ENCODE peak calls at places on chromosomes 16 and 17, in four cellular contexts. T is kidney, Z is AG04449, A is colonic mucosa. G is an unnamed sample.

GRCh38 chr17:78664476-78665384 is 87.5 kb upstream of the DNAH17 start:
- DNase-seq in T (no peak), Z (no peak), A (no peak), G (no peak)

GRCh38 chr16:24497405-24497804 is 42.0 kb upstream of the RBBP6 start:
- DNase-seq in T (no peak), Z (no peak), A (no peak), G (no peak)

GRCh38 chr16:70737377-70738082 is 51.7 kb upstream of the MTSS2 start:
- DNase-seq in T (no peak), Z (peak), A (no peak), G (peak)

GRCh38 chr16:61210039-61210438 is 826.2 kb downstream of the CDH8 start:
- DNase-seq in T (no peak), Z (no peak), A (no peak), G (no peak)

GRCh38 chr16:983044-984030 is 1.8 kb downstream of the SOX8 start:
- DNase-seq in T (no peak), Z (no peak), A (no peak), G (no peak)

GRCh38 chr17:17729620-17730249 is 48.5 kb downstream of the RAI1 start:
- DNase-seq in T (no peak), Z (no peak), A (peak), G (no peak)

GRCh38 chr17:30336369-30337171 is 2.7 kb upstream of the TMIGD1 start:
- DNase-seq in T (no peak), Z (no peak), A (peak), G (no peak)

GRCh38 chr16:79037429-79038373 is 562.8 kb downstream of the MAF start:
- DNase-seq in T (no peak), Z (no peak), A (peak), G (no peak)

GRCh38 chr16:16045311-16045710 is 95.9 kb downstream of the ABCC1 start:
- DNase-seq in T (no peak), Z (no peak), A (no peak), G (no peak)

GRCh38 chr17:63191610-63192009 is 225.6 kb downstream of the TANC2 start:
- DNase-seq in T (no peak), Z (no peak), A (no peak), G (no peak)

GRCh38 chr16:72094266-72094610 is 591 bp downstream of the DHX38 start:
- DNase-seq in T (no peak), Z (no peak), A (peak), G (no peak)

GRCh38 chr16:57628782-57629181 is 352 bp downstream of the ADGRG1 start:
- DNase-seq in T (no peak), Z (no peak), A (no peak), G (no peak)

GRCh38 chr17:77765292-77765691 is 193.2 kb upstream of the TNRC6C start:
- DNase-seq in T (no peak), Z (no peak), A (no peak), G (no peak)

GRCh38 chr17:16988749-16989229 is 16.9 kb upstream of the TNFRSF13B start:
- DNase-seq in T (no peak), Z (no peak), A (no peak), G (no peak)

GRCh38 chr17:49146620-49147306 is 14.2 kb downstream of the B4GALNT2 start:
- DNase-seq in T (no peak), Z (peak), A (no peak), G (peak)

GRCh38 chr16:85164838-85165516 is 52.7 kb upstream of the CIBAR2 start:
- DNase-seq in T (peak), Z (no peak), A (no peak), G (no peak)

GRCh38 chr16:14223632-14224031 is 152.5 kb downstream of the MRTFB start:
- DNase-seq in T (no peak), Z (no peak), A (no peak), G (no peak)

GRCh38 chr17:42079541-42079940 is 18.7 kb downstream of the ZNF385C start:
- DNase-seq in T (no peak), Z (no peak), A (no peak), G (no peak)

GRCh38 chr17:6903516-6903915 is 72.0 kb upstream of the TEKT1 start:
- DNase-seq in T (no peak), Z (no peak), A (no peak), G (no peak)

GRCh38 chr17:75566456-75567233 is 21.0 kb upstream of the MYO15B start:
- DNase-seq in T (no peak), Z (no peak), A (no peak), G (no peak)

GRCh38 chr16:74309789-74310781 is 13.5 kb downstream of the PSMD7 start:
- DNase-seq in T (no peak), Z (no peak), A (peak), G (peak)

GRCh38 chr17:42759982-42760651 is 910 bp upstream of the RAMP2 start:
- DNase-seq in T (no peak), Z (no peak), A (no peak), G (no peak)

GRCh38 chr17:82021728-82022309 is 859 bp downstream of the CENPX start:
- DNase-seq in T (no peak), Z (no peak), A (peak), G (no peak)

GRCh38 chr17:81249233-81250040 is 10.3 kb downstream of the NDUFAF8 start:
- DNase-seq in T (peak), Z (no peak), A (no peak), G (no peak)

GRCh38 chr16:13936596-13937081 is 16.7 kb downstream of the ERCC4 start:
- DNase-seq in T (no peak), Z (no peak), A (no peak), G (no peak)

GRCh38 chr16:3656491-3657468 is 2.3 kb downstream of the DNASE1 start:
- DNase-seq in T (peak), Z (no peak), A (no peak), G (no peak)

GRCh38 chr17:27577884-27578717 is 52.9 kb upstream of the LGALS9 start:
- DNase-seq in T (no peak), Z (no peak), A (no peak), G (no peak)

GRCh38 chr17:74516561-74516960 is 14.7 kb downstream of the CD300LB start:
- DNase-seq in T (no peak), Z (no peak), A (peak), G (no peak)

GRCh38 chr17:35790826-35791225 is 4.6 kb downstream of the MMP28 start:
- DNase-seq in T (no peak), Z (no peak), A (no peak), G (no peak)

GRCh38 chr16:86522639-86523038 is 12.3 kb downstream of the FOXF1 start:
- DNase-seq in T (peak), Z (no peak), A (no peak), G (no peak)

GRCh38 chr16:28211758-28212531 is at the start of gene XPO6:
- DNase-seq in T (peak), Z (peak), A (peak), G (peak)

GRCh38 chr17:16286009-16286946 is 67.0 kb downstream of the CENPV start:
- DNase-seq in T (peak), Z (peak), A (peak), G (peak)

GRCh38 chr16:31092330-31092729 is 2.3 kb downstream of the VKORC1 start:
- DNase-seq in T (no peak), Z (no peak), A (no peak), G (no peak)

GRCh38 chr16:31094424-31095120 is at the start of gene VKORC1:
- DNase-seq in T (peak), Z (peak), A (peak), G (peak)

GRCh38 chr16:31090540-31090939 is 1.8 kb upstream of the PRSS53 start:
- DNase-seq in T (no peak), Z (no peak), A (no peak), G (peak)

GRCh38 chr16:31093132-31093703 is 1.4 kb downstream of the VKORC1 start:
- DNase-seq in T (no peak), Z (no peak), A (peak), G (no peak)

GRCh38 chr16:31094088-31094423 is 541 bp downstream of the VKORC1 start:
- DNase-seq in T (no peak), Z (no peak), A (peak), G (no peak)
- H3K4me3 ChIP-seq in T (peak), Z (peak), A (peak), G (peak)

GRCh38 chr16:30430428-30430970 is 669 bp upstream of the DCTPP1 start:
- DNase-seq in T (peak), Z (no peak), A (no peak), G (no peak)
- TF ChIP-seq CTCF in T (no peak), Z (no peak), A (peak), G (no peak)

DNA sequence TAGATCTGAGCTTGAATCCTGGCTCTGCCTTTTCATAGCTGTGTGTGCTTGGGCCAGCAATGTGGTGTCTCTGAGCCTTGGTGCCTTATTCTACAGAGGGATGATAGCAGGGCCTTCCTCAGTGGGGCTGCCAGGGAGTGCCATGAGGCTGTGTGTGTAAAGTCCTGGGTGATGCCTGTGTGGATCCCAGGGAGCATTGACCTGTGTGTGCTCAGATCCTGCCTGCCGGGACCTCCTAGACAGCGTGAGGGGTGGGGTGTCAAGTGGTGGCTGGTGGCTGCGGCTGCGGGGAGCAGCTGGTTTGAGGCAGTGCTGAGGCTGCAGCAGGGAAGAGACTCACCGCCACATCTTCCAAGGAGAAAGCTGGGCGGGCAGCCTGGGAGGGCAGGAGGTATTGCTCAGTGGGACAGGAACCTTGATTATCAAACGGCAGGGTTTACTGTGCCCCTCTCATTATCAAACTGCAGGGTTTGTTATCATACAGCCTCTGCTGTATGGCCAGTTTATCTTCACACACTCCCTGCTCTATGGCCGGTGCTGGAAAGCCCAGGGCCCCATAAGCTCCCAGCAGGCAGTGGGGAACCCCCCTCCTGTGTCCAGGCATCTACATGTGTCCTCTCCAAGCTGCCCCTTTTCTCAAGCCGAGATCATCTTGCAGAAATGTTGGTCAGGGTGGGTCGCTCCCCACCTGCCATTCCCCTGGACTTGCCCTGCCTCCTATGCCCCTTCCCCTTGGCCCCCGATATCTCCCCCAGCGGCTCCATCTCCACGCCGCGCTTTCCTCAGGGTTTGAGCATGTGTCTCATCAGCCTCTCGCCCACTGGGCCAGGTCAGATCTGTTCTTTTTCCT is 3.1 kb upstream of the ADCY7 start:
- DNase-seq in T (peak), Z (no peak), A (no peak), G (no peak)
- H3K4me3 ChIP-seq in T (no peak), Z (no peak), A (no peak), G (no peak)

GRCh38 chr17:48051706-48052486 is 3.7 kb downstream of the NFE2L1 start:
- DNase-seq in T (no peak), Z (peak), A (peak), G (peak)
- TF ChIP-seq CTCF in T (no peak), Z (no peak), A (no peak), G (peak)

DNA sequence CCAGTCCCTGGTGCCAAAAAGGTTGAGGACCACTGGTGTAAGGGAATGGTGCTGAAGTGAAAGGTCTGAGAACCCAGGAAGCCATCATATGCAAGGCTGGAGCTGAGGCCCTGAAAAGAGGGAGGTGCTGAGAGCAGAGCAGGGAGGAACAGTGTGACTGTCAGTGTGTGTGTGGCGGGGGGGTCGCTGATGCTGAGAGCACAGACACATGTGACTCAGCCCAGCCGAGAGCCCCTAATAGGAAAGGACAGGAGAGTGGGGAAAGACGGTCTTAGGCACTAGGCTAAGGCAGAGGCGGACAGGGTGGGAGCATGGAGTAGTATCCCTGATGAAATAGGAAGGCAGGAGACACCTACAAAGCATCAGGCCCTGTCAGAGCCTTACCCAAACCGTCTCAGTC is 1.2 kb downstream of the B9D1 start:
- DNase-seq in T (no peak), Z (no peak), A (no peak), G (no peak)
- H3K4me3 ChIP-seq in T (no peak), Z (peak), A (no peak), G (no peak)

DNA sequence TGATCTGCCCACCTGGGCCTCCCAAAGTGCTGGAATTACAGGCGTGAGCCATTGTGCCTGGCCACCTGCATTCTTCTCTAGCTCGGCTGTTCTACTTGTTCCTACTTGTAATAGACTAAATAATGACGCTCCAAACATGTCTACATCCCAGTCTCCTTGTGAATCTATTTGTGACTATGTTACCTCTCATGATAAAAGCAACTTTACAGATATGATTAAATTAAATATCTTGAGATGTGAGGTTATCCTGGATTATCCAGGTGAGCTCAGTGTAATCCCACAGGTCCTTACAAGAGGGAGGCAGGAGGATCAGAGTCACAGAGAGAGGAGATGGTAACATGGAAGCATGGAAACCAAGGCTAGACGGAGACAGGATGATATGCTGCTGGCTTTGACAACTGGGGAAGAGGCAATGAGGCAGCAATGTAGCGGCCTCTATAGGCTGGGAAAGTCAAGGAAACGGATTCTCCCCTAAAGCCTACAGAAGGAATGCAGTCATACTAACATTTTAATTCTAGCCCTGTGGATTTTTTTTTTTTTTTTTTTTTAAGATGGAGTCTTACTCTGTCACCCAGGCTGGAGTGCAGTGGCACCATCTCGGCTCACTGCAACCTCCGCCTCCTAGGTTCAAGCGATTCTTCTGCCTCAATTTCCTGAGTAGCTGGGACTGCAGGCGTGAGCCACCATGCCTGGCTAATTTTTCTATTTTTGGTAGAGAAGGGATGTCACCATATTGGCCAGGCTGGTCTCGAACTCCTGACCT is 5.0 kb upstream of the LASP1 start:
- DNase-seq in T (no peak), Z (no peak), A (no peak), G (no peak)
- TF ChIP-seq CTCF in T (no peak), Z (peak), A (no peak), G (peak)

GRCh38 chr17:56779898-56780777 is 53.6 kb downstream of the C17orf67 start:
- DNase-seq in T (peak), Z (no peak), A (peak), G (no peak)
- H3K4me3 ChIP-seq in T (peak), Z (peak), A (peak), G (peak)

GRCh38 chr16:82852388-82852998 is 225.7 kb downstream of the CDH13 start:
- DNase-seq in T (no peak), Z (no peak), A (no peak), G (no peak)
- TF ChIP-seq CTCF in T (no peak), Z (no peak), A (no peak), G (no peak)

DNA sequence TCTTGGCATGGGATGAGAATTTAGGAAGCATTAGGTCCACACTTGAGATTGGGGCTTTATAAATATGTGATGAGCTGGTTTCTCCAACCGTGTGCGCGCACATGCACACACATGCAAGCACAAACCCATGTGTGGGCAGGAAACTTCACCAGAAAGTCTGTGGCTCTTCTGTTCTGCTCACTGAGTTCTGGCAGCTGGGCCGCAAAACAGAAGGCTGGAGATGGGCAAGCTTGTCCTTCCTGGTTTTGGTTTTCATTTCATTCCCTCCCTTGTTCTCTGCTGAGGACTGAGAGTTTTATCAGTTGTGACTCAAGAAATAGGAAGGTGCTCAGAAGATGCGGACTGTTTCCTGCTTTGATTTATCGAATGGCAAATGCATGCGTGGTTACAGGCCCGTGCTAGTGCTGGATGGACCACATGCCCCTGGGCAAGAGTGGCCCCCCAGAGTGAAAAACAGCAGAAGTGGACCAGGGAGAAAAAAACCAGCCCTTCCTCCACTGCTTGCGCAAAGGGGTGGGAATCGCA is 14.1 kb downstream of the MAP3K14 start:
- DNase-seq in T (no peak), Z (no peak), A (no peak), G (no peak)
- H3K4me3 ChIP-seq in T (no peak), Z (no peak), A (no peak), G (no peak)

GRCh38 chr16:10979717-10980601 is 35.6 kb downstream of the CLEC16A start:
- DNase-seq in T (no peak), Z (no peak), A (peak), G (no peak)

GRCh38 chr16:10980811-10981210 is 36.4 kb downstream of the CLEC16A start:
- DNase-seq in T (no peak), Z (no peak), A (no peak), G (no peak)

GRCh38 chr16:10982430-10983174 is 38.2 kb downstream of the CLEC16A start:
- DNase-seq in T (no peak), Z (no peak), A (no peak), G (no peak)

GRCh38 chr16:10983175-10983558 is 38.8 kb downstream of the CLEC16A start:
- DNase-seq in T (no peak), Z (no peak), A (peak), G (no peak)

GRCh38 chr16:10981697-10982216 is 37.4 kb downstream of the CLEC16A start:
- DNase-seq in T (no peak), Z (no peak), A (no peak), G (no peak)
- TF ChIP-seq CTCF in T (no peak), Z (peak), A (no peak), G (peak)

G was measured in astrocyte of the cerebellum.